ENCODE peak calls at places on chromosomes 7 and 10, in seven cellular contexts. J is stimulated activated CD4-positive, alpha-beta T cell treated with anti-CD3 and anti-CD28 coated beads, Interleukin-2, amount 100 ng/mL, for 24 hours; I is ELR; H is astrocyte of the spinal cord; M is glutamatergic neuron; U is NCI-H1105; X is progenitor cell of endocrine pancreas. T is an unnamed sample.

GRCh38 chr10:88828310-88828709 is 23.3 kb downstream of the ANKRD22 start:
- DNase-seq in M (no peak), H (no peak), J (no peak), X (no peak), U (no peak), I (peak; percentile 23), T (no peak)

GRCh38 chr10:3785849-3786290 is 861 bp upstream of the KLF6 start:
- DNase-seq in J (peak; percentile 51), I (peak; percentile 55), M (peak; percentile 63), H (peak; percentile 66), U (no peak), X (no peak), T (peak; percentile 49)

GRCh38 chr10:97612386-97612785 is 20.9 kb downstream of the MORN4 start:
- DNase-seq in H (peak; percentile 52), U (no peak), X (no peak), M (no peak), I (peak; percentile 69), J (no peak), T (no peak)

GRCh38 chr7:71625534-71625933 is 493.6 kb downstream of the GALNT17 start:
- DNase-seq in J (no peak), I (no peak), U (no peak), H (no peak), M (no peak), X (no peak), T (no peak)

GRCh38 chr10:43105119-43105792 is 28.4 kb downstream of the RET start:
- DNase-seq in I (peak; percentile 84), J (peak; percentile 83), U (peak; percentile 41), X (peak; percentile 74), M (peak; percentile 86), H (peak; percentile 78), T (peak; percentile 74)

GRCh38 chr7:155338632-155339320 is 41.1 kb downstream of the INSIG1 start:
- DNase-seq in U (no peak), J (no peak), I (no peak), X (no peak), M (no peak), H (no peak), T (peak; percentile 7)

GRCh38 chr10:129951841-129952240 is 12.2 kb downstream of the EBF3 start:
- DNase-seq in M (no peak), H (no peak), J (no peak), X (no peak), I (no peak), U (no peak), T (no peak)

GRCh38 chr7:81234896-81235295 is 316.0 kb upstream of the SEMA3C start:
- DNase-seq in M (no peak), I (no peak), H (peak; percentile 28), U (no peak), X (no peak), J (no peak), T (no peak)

GRCh38 chr7:74481458-74482324 is 28.0 kb downstream of the GTF2IRD1 start:
- DNase-seq in H (peak; percentile 28), I (peak; percentile 53), X (no peak), U (no peak), J (no peak), M (no peak), T (no peak)

GRCh38 chr10:36688717-36689116 is 436.7 kb upstream of the ANKRD30A start:
- DNase-seq in I (no peak), X (no peak), U (no peak), H (no peak), J (no peak), M (no peak), T (no peak)

GRCh38 chr7:78081888-78082287 is 283.3 kb downstream of the PHTF2 start:
- DNase-seq in H (no peak), U (no peak), I (no peak), X (no peak), J (no peak), M (no peak), T (no peak)

GRCh38 chr10:93947055-93947454 is 46.7 kb upstream of the PLCE1 start:
- DNase-seq in X (no peak), J (no peak), H (peak; percentile 86), M (no peak), I (peak; percentile 88), U (no peak), T (no peak)

GRCh38 chr7:149559711-149560110 is 62.1 kb upstream of the ZNF746 start:
- DNase-seq in M (no peak), H (peak; percentile 54), I (peak; percentile 28), U (no peak), X (no peak), J (no peak), T (no peak)

GRCh38 chr7:92255308-92255707 is 9.5 kb downstream of the ANKIB1 start:
- DNase-seq in M (no peak), J (no peak), U (no peak), X (no peak), I (peak; percentile 78), H (peak; percentile 83), T (no peak)

GRCh38 chr10:50063100-50063499 is 4.7 kb upstream of the WASHC2A start:
- DNase-seq in I (no peak), U (no peak), X (no peak), M (peak; percentile 65), H (no peak), J (peak; percentile 18), T (no peak)

GRCh38 chr7:131157530-131158243 is 170.0 kb upstream of the MKLN1 start:
- DNase-seq in U (no peak), M (no peak), H (peak; percentile 17), X (no peak), J (no peak), I (peak; percentile 59), T (no peak)

GRCh38 chr10:84179059-84179710 is 5.6 kb downstream of the GPR15LG start:
- DNase-seq in X (no peak), M (no peak), J (no peak), I (peak; percentile 57), H (no peak), U (peak; percentile 71), T (no peak)

GRCh38 chr7:157013602-157014549 is 3.4 kb upstream of the MNX1 start:
- DNase-seq in U (no peak), I (no peak), M (no peak), J (no peak), H (no peak), X (no peak), T (no peak)

GRCh38 chr10:119302172-119302571 is 94.8 kb downstream of the GRK5 start:
- DNase-seq in M (no peak), X (no peak), U (no peak), I (no peak), J (no peak), H (no peak), T (no peak)

GRCh38 chr7:149827089-149827981 is 10.8 kb upstream of the ZNF862 start:
- DNase-seq in H (no peak), U (no peak), X (no peak), I (no peak), M (no peak), J (no peak), T (no peak)

GRCh38 chr10:128463991-128464755 is 337.9 kb upstream of the MKI67 start:
- DNase-seq in H (peak; percentile 13), I (peak; percentile 39), J (peak; percentile 23), M (no peak), X (peak; percentile 65), U (no peak), T (no peak)

T was measured in stimulated activated naive CD4-positive, alpha-beta T cell treated with Interleukin-2 at 50 U/mL for 16 hours.